ENCODE peak calls at places on chromosome 5, in nine cellular contexts. V is A549, W is T-helper 1 cell, O is NCI-H1417, G is T-helper 9 cell, E is adipocyte, A is WTC11, N is hypothalamus, C is kidney tubule cell. L is an unnamed sample.

GRCh38 chr5:96931605-96932004 is 4.3 kb upstream of the LNPEP start:
- DNase-seq in V (no peak), W (no peak), O (no peak), G (no peak), E (no peak), A (no peak), N (no peak), C (no peak), L (no peak)

GRCh38 chr5:135471726-135472125 is 19.6 kb upstream of the TIFAB start:
- DNase-seq in V (no peak), W (no peak), O (no peak), G (no peak), E (no peak), A (no peak), N (no peak), C (no peak), L (no peak)

GRCh38 chr5:31097851-31098250 is 95.6 kb upstream of the CDH6 start:
- DNase-seq in V (no peak), W (no peak), O (no peak), G (no peak), E (no peak), A (no peak), N (no peak), C (no peak), L (no peak)

GRCh38 chr5:170732685-170733084 is 50.8 kb upstream of the GABRP start:
- DNase-seq in V (no peak), W (no peak), O (no peak), G (no peak), E (no peak), A (no peak), N (no peak), C (no peak), L (no peak)

GRCh38 chr5:138725153-138725884 is 27.9 kb upstream of the CTNNA1 start:
- DNase-seq in V (peak), W (no peak), O (peak), G (no peak), E (peak), A (peak), N (no peak), C (peak), L (no peak)

GRCh38 chr5:144028058-144028457 is 142.4 kb downstream of the YIPF5 start:
- DNase-seq in V (no peak), W (no peak), O (peak), G (no peak), E (peak), A (no peak), N (no peak), C (peak), L (no peak)

GRCh38 chr5:8943301-8943700 is 602.6 kb downstream of the SEMA5A start:
- DNase-seq in V (no peak), W (no peak), O (no peak), G (no peak), E (no peak), A (no peak), N (no peak), C (peak), L (no peak)

GRCh38 chr5:66406761-66407289 is 189.4 kb upstream of the MAST4 start:
- DNase-seq in V (no peak), W (no peak), O (peak), G (no peak), E (no peak), A (no peak), N (no peak), C (peak), L (no peak)

GRCh38 chr5:96870094-96871021 is 5.9 kb upstream of the ERAP2 start:
- DNase-seq in V (no peak), W (no peak), O (no peak), G (no peak), E (no peak), A (no peak), N (no peak), C (no peak), L (no peak)

GRCh38 chr5:176424181-176424580 is 7.8 kb upstream of the CLTB start:
- DNase-seq in V (no peak), W (no peak), O (no peak), G (no peak), E (no peak), A (no peak), N (no peak), C (no peak), L (no peak)

GRCh38 chr5:133247881-133248642 is 196.2 kb downstream of the HSPA4 start:
- DNase-seq in V (peak), W (no peak), O (no peak), G (no peak), E (no peak), A (peak), N (no peak), C (peak), L (no peak)

GRCh38 chr5:60677831-60678664 is 21.9 kb downstream of the DEPDC1B start:
- DNase-seq in V (peak), W (no peak), O (no peak), G (no peak), E (peak), A (no peak), N (no peak), C (peak), L (no peak)

GRCh38 chr5:138037271-138037670 is 4.4 kb upstream of the FAM13B start:
- DNase-seq in V (no peak), W (no peak), O (no peak), G (no peak), E (no peak), A (no peak), N (no peak), C (no peak), L (no peak)

GRCh38 chr5:39440964-39441363 is 16.2 kb upstream of the DAB2 start:
- DNase-seq in V (no peak), W (no peak), O (no peak), G (no peak), E (peak), A (no peak), N (no peak), C (no peak), L (no peak)

L was measured in Panc1.